ENCODE peak calls at places on chromosomes 16 and 17, in five cellular contexts. Z is fibroblast of mammary gland; P is hippocampal formation; J is amniotic epithelial cell; C is activated CD8-positive, alpha-beta memory T cell treated with anti-CD3 and anti-CD28 coated beads, Interleukin-2, amount 50 U/mL, for 48 hours. B is an unnamed sample.

GRCh38 chr17:9247401-9247938 is 226.2 kb downstream of the NTN1 start:
- DNase-seq in J (no peak), Z (no peak), P (peak), C (no peak), B (no peak)

GRCh38 chr17:63290784-63291183 is 155.3 kb downstream of the CYB561 start:
- DNase-seq in P (no peak), C (no peak), J (no peak), Z (no peak), B (no peak)

GRCh38 chr16:10923650-10924214 is 18.5 kb downstream of the DEXI start:
- DNase-seq in Z (no peak), C (no peak), P (no peak), J (no peak), B (no peak)

GRCh38 chr16:88478115-88478514 is 25.0 kb downstream of the ZFPM1 start:
- DNase-seq in J (no peak), C (peak), P (no peak), Z (no peak), B (no peak)

GRCh38 chr16:11089504-11090124 is 145.2 kb downstream of the CLEC16A start:
- DNase-seq in J (peak), Z (peak), P (no peak), C (no peak), B (peak)

GRCh38 chr17:46942441-46943217 is 19.7 kb downstream of the GOSR2 start:
- DNase-seq in J (peak), Z (peak), C (peak), P (peak), B (peak)

GRCh38 chr16:4384497-4384896 is 12.8 kb downstream of the VASN start:
- DNase-seq in Z (peak), P (no peak), J (no peak), C (no peak), B (no peak)

GRCh38 chr17:49224198-49224996 is 6.2 kb downstream of the PHOSPHO1 start:
- DNase-seq in J (no peak), Z (no peak), C (peak), P (no peak), B (no peak)

GRCh38 chr16:17313085-17313611 is 157.6 kb downstream of the XYLT1 start:
- DNase-seq in Z (peak), J (peak), P (no peak), C (no peak), B (peak)

GRCh38 chr16:88505405-88506082 is 52.5 kb downstream of the ZFPM1 start:
- DNase-seq in Z (peak), C (peak), J (peak), P (no peak), B (peak)

GRCh38 chr16:57534881-57535658 is 1.3 kb downstream of the CCDC102A start:
- DNase-seq in Z (no peak), J (no peak), P (no peak), C (peak), B (no peak)

GRCh38 chr16:31484491-31485171 is 1.7 kb downstream of the SLC5A2 start:
- DNase-seq in P (no peak), J (no peak), Z (no peak), C (no peak), B (no peak)

GRCh38 chr17:82384730-82385429 is 13.3 kb downstream of the UTS2R start:
- DNase-seq in J (peak), C (no peak), Z (peak), P (no peak), B (no peak)

GRCh38 chr17:17922198-17922901 is 49.9 kb downstream of the TOM1L2 start:
- DNase-seq in Z (no peak), P (no peak), C (no peak), J (peak), B (no peak)

GRCh38 chr16:81597079-81597658 is 152.6 kb downstream of the CMIP start:
- DNase-seq in C (no peak), Z (no peak), J (peak), P (no peak), B (no peak)

GRCh38 chr17:82631544-82631943 is 16.7 kb downstream of the WDR45B start:
- DNase-seq in J (no peak), Z (no peak), P (no peak), C (no peak), B (no peak)

GRCh38 chr16:61555718-61556441 is 480.4 kb downstream of the CDH8 start:
- DNase-seq in J (no peak), Z (no peak), P (no peak), C (no peak), B (no peak)

GRCh38 chr17:81713556-81714411 is 1.7 kb downstream of the SLC25A10 start:
- DNase-seq in Z (no peak), C (no peak), J (no peak), P (no peak), B (no peak)

GRCh38 chr16:85424260-85425060 is 188.7 kb upstream of the GSE1 start:
- DNase-seq in J (no peak), P (no peak), Z (no peak), C (no peak), B (no peak)

GRCh38 chr16:19659554-19659953 is 58.5 kb downstream of the KNOP1 start:
- DNase-seq in J (no peak), C (no peak), Z (no peak), P (peak), B (no peak)

GRCh38 chr17:50459081-50459676 is 9.5 kb downstream of the CHAD start:
- DNase-seq in C (no peak), J (peak), P (no peak), Z (peak), B (peak)

GRCh38 chr17:6753006-6753445 is 2.8 kb upstream of the XAF1 start:
- DNase-seq in J (peak), C (peak), Z (peak), P (no peak), B (peak)

GRCh38 chr17:73625006-73625405 is 19.2 kb downstream of the SDK2 start:
- DNase-seq in C (no peak), J (no peak), P (no peak), Z (no peak), B (no peak)

B was measured in fibroblast of pulmonary artery.